ENCODE peak calls at places on chromosomes 3 and 15, in nine cellular contexts. One of them, this sample, is unnamed.

GRCh38 chr15:86857701-86858100 is 778.0 kb downstream of the AGBL1 start:
- DNase-seq in stimulated activated CD8-positive, alpha-beta memory T cell treated with anti-CD3 and anti-CD28 coated beads, Interleukin-12 subunit alpha, Interleukin-12 subunit beta, amount 100 ng/mL, for 4 hours: no peak
- DNase-seq in HFF-Myc: no peak
- DNase-seq in CD8-positive, alpha-beta memory T cell: no peak
- DNase-seq in activated naive CD8-positive, alpha-beta T cell treated with anti-CD3 and anti-CD28 coated beads, Interleukin-2, amount 50 U/mL, for 24 hours: no peak
- DNase-seq in T follicular helper cell: no peak
- DNase-seq in HCEC 1CT: no peak
- DNase-seq in psoas muscle: no peak
- DNase-seq in RPMI7951: no peak
- DNase-seq in this sample: no peak

GRCh38 chr3:6644070-6644929 is 216.6 kb upstream of the GRM7 start:
- DNase-seq in psoas muscle: no peak
- DNase-seq in RPMI7951: no peak
- DNase-seq in activated naive CD8-positive, alpha-beta T cell treated with anti-CD3 and anti-CD28 coated beads, Interleukin-2, amount 50 U/mL, for 24 hours: no peak
- DNase-seq in HFF-Myc: no peak
- DNase-seq in T follicular helper cell: no peak
- DNase-seq in CD8-positive, alpha-beta memory T cell: no peak
- DNase-seq in HCEC 1CT: no peak
- DNase-seq in stimulated activated CD8-positive, alpha-beta memory T cell treated with anti-CD3 and anti-CD28 coated beads, Interleukin-12 subunit alpha, Interleukin-12 subunit beta, amount 100 ng/mL, for 4 hours: no peak
- DNase-seq in this sample: no peak

GRCh38 chr15:80798911-80799310 is 19.7 kb downstream of the CEMIP start:
- DNase-seq in CD8-positive, alpha-beta memory T cell: no peak
- DNase-seq in activated naive CD8-positive, alpha-beta T cell treated with anti-CD3 and anti-CD28 coated beads, Interleukin-2, amount 50 U/mL, for 24 hours: no peak
- DNase-seq in RPMI7951: no peak
- DNase-seq in T follicular helper cell: no peak
- DNase-seq in stimulated activated CD8-positive, alpha-beta memory T cell treated with anti-CD3 and anti-CD28 coated beads, Interleukin-12 subunit alpha, Interleukin-12 subunit beta, amount 100 ng/mL, for 4 hours: no peak
- DNase-seq in psoas muscle: no peak
- DNase-seq in HFF-Myc: no peak
- DNase-seq in HCEC 1CT: no peak
- DNase-seq in this sample: no peak

GRCh38 chr3:137612293-137612692 is 151.8 kb upstream of the SOX14 start:
- DNase-seq in HFF-Myc: no peak
- DNase-seq in RPMI7951: no peak
- DNase-seq in CD8-positive, alpha-beta memory T cell: no peak
- DNase-seq in activated naive CD8-positive, alpha-beta T cell treated with anti-CD3 and anti-CD28 coated beads, Interleukin-2, amount 50 U/mL, for 24 hours: no peak
- DNase-seq in T follicular helper cell: no peak
- DNase-seq in stimulated activated CD8-positive, alpha-beta memory T cell treated with anti-CD3 and anti-CD28 coated beads, Interleukin-12 subunit alpha, Interleukin-12 subunit beta, amount 100 ng/mL, for 4 hours: no peak
- DNase-seq in psoas muscle: no peak
- DNase-seq in HCEC 1CT: no peak
- DNase-seq in this sample: no peak

GRCh38 chr3:24601500-24601899 is 106.8 kb upstream of the THRB start:
- DNase-seq in HCEC 1CT: no peak
- DNase-seq in T follicular helper cell: no peak
- DNase-seq in stimulated activated CD8-positive, alpha-beta memory T cell treated with anti-CD3 and anti-CD28 coated beads, Interleukin-12 subunit alpha, Interleukin-12 subunit beta, amount 100 ng/mL, for 4 hours: no peak
- DNase-seq in activated naive CD8-positive, alpha-beta T cell treated with anti-CD3 and anti-CD28 coated beads, Interleukin-2, amount 50 U/mL, for 24 hours: no peak
- DNase-seq in RPMI7951: no peak
- DNase-seq in CD8-positive, alpha-beta memory T cell: no peak
- DNase-seq in HFF-Myc: no peak
- DNase-seq in psoas muscle: peak; percentile 16
- DNase-seq in this sample: no peak

GRCh38 chr3:148992027-148992634 is 791 bp downstream of the GYG1 start:
- DNase-seq in psoas muscle: peak; percentile 66
- DNase-seq in RPMI7951: peak; percentile 49
- DNase-seq in CD8-positive, alpha-beta memory T cell: no peak
- DNase-seq in T follicular helper cell: peak; percentile 6
- DNase-seq in activated naive CD8-positive, alpha-beta T cell treated with anti-CD3 and anti-CD28 coated beads, Interleukin-2, amount 50 U/mL, for 24 hours: peak; percentile 47
- DNase-seq in HCEC 1CT: peak; percentile 24
- DNase-seq in HFF-Myc: no peak
- DNase-seq in stimulated activated CD8-positive, alpha-beta memory T cell treated with anti-CD3 and anti-CD28 coated beads, Interleukin-12 subunit alpha, Interleukin-12 subunit beta, amount 100 ng/mL, for 4 hours: peak; percentile 9
- DNase-seq in this sample: no peak

GRCh38 chr15:63677778-63678177 is 80.6 kb downstream of the FBXL22 start:
- DNase-seq in activated naive CD8-positive, alpha-beta T cell treated with anti-CD3 and anti-CD28 coated beads, Interleukin-2, amount 50 U/mL, for 24 hours: no peak
- DNase-seq in RPMI7951: no peak
- DNase-seq in stimulated activated CD8-positive, alpha-beta memory T cell treated with anti-CD3 and anti-CD28 coated beads, Interleukin-12 subunit alpha, Interleukin-12 subunit beta, amount 100 ng/mL, for 4 hours: no peak
- DNase-seq in psoas muscle: no peak
- DNase-seq in CD8-positive, alpha-beta memory T cell: no peak
- DNase-seq in HCEC 1CT: no peak
- DNase-seq in HFF-Myc: no peak
- DNase-seq in T follicular helper cell: no peak
- DNase-seq in this sample: peak; percentile 90

GRCh38 chr15:67091966-67092677 is 26.7 kb downstream of the SMAD3 start:
- DNase-seq in T follicular helper cell: no peak
- DNase-seq in RPMI7951: no peak
- DNase-seq in stimulated activated CD8-positive, alpha-beta memory T cell treated with anti-CD3 and anti-CD28 coated beads, Interleukin-12 subunit alpha, Interleukin-12 subunit beta, amount 100 ng/mL, for 4 hours: no peak
- DNase-seq in activated naive CD8-positive, alpha-beta T cell treated with anti-CD3 and anti-CD28 coated beads, Interleukin-2, amount 50 U/mL, for 24 hours: no peak
- DNase-seq in HFF-Myc: no peak
- DNase-seq in HCEC 1CT: no peak
- DNase-seq in psoas muscle: no peak
- DNase-seq in CD8-positive, alpha-beta memory T cell: no peak
- DNase-seq in this sample: no peak

GRCh38 chr15:68208641-68209240 is 3.6 kb upstream of the CALML4 start:
- DNase-seq in T follicular helper cell: no peak
- DNase-seq in HFF-Myc: no peak
- DNase-seq in HCEC 1CT: no peak
- DNase-seq in psoas muscle: no peak
- DNase-seq in activated naive CD8-positive, alpha-beta T cell treated with anti-CD3 and anti-CD28 coated beads, Interleukin-2, amount 50 U/mL, for 24 hours: no peak
- DNase-seq in stimulated activated CD8-positive, alpha-beta memory T cell treated with anti-CD3 and anti-CD28 coated beads, Interleukin-12 subunit alpha, Interleukin-12 subunit beta, amount 100 ng/mL, for 4 hours: no peak
- DNase-seq in CD8-positive, alpha-beta memory T cell: no peak
- DNase-seq in RPMI7951: no peak
- DNase-seq in this sample: no peak

GRCh38 chr3:134485620-134486576 is at the start of the genes ANAPC13 and CEP63:
- DNase-seq in activated naive CD8-positive, alpha-beta T cell treated with anti-CD3 and anti-CD28 coated beads, Interleukin-2, amount 50 U/mL, for 24 hours: peak; percentile 89
- DNase-seq in T follicular helper cell: peak; percentile 90
- DNase-seq in HCEC 1CT: peak; percentile 98
- DNase-seq in HFF-Myc: peak; percentile 98
- DNase-seq in CD8-positive, alpha-beta memory T cell: peak; percentile 87
- DNase-seq in psoas muscle: peak; percentile 94
- DNase-seq in RPMI7951: peak; percentile 99
- DNase-seq in stimulated activated CD8-positive, alpha-beta memory T cell treated with anti-CD3 and anti-CD28 coated beads, Interleukin-12 subunit alpha, Interleukin-12 subunit beta, amount 100 ng/mL, for 4 hours: peak; percentile 86
- DNase-seq in this sample: peak; percentile 95

GRCh38 chr3:144096016-144096415 is 124.4 kb downstream of the DIPK2A start:
- DNase-seq in stimulated activated CD8-positive, alpha-beta memory T cell treated with anti-CD3 and anti-CD28 coated beads, Interleukin-12 subunit alpha, Interleukin-12 subunit beta, amount 100 ng/mL, for 4 hours: no peak
- DNase-seq in T follicular helper cell: no peak
- DNase-seq in HFF-Myc: no peak
- DNase-seq in RPMI7951: no peak
- DNase-seq in psoas muscle: no peak
- DNase-seq in activated naive CD8-positive, alpha-beta T cell treated with anti-CD3 and anti-CD28 coated beads, Interleukin-2, amount 50 U/mL, for 24 hours: no peak
- DNase-seq in CD8-positive, alpha-beta memory T cell: no peak
- DNase-seq in HCEC 1CT: no peak
- DNase-seq in this sample: no peak

GRCh38 chr3:89113887-89114840 is 6.7 kb downstream of the EPHA3 start:
- DNase-seq in activated naive CD8-positive, alpha-beta T cell treated with anti-CD3 and anti-CD28 coated beads, Interleukin-2, amount 50 U/mL, for 24 hours: peak; percentile 30
- DNase-seq in RPMI7951: peak; percentile 7
- DNase-seq in stimulated activated CD8-positive, alpha-beta memory T cell treated with anti-CD3 and anti-CD28 coated beads, Interleukin-12 subunit alpha, Interleukin-12 subunit beta, amount 100 ng/mL, for 4 hours: no peak
- DNase-seq in T follicular helper cell: no peak
- DNase-seq in CD8-positive, alpha-beta memory T cell: no peak
- DNase-seq in psoas muscle: peak; percentile 32
- DNase-seq in HFF-Myc: peak; percentile 7
- DNase-seq in HCEC 1CT: peak; percentile 72
- DNase-seq in this sample: peak; percentile 60

GRCh38 chr3:133268772-133269171 is 131.1 kb upstream of the BFSP2 start:
- DNase-seq in HCEC 1CT: no peak
- DNase-seq in psoas muscle: no peak
- DNase-seq in T follicular helper cell: no peak
- DNase-seq in activated naive CD8-positive, alpha-beta T cell treated with anti-CD3 and anti-CD28 coated beads, Interleukin-2, amount 50 U/mL, for 24 hours: no peak
- DNase-seq in RPMI7951: no peak
- DNase-seq in HFF-Myc: no peak
- DNase-seq in stimulated activated CD8-positive, alpha-beta memory T cell treated with anti-CD3 and anti-CD28 coated beads, Interleukin-12 subunit alpha, Interleukin-12 subunit beta, amount 100 ng/mL, for 4 hours: no peak
- DNase-seq in CD8-positive, alpha-beta memory T cell: no peak
- DNase-seq in this sample: no peak

GRCh38 chr3:172257638-172258400 is 190.4 kb downstream of the GHSR start:
- DNase-seq in T follicular helper cell: no peak
- DNase-seq in activated naive CD8-positive, alpha-beta T cell treated with anti-CD3 and anti-CD28 coated beads, Interleukin-2, amount 50 U/mL, for 24 hours: no peak
- DNase-seq in RPMI7951: no peak
- DNase-seq in HFF-Myc: no peak
- DNase-seq in CD8-positive, alpha-beta memory T cell: no peak
- DNase-seq in stimulated activated CD8-positive, alpha-beta memory T cell treated with anti-CD3 and anti-CD28 coated beads, Interleukin-12 subunit alpha, Interleukin-12 subunit beta, amount 100 ng/mL, for 4 hours: no peak
- DNase-seq in psoas muscle: no peak
- DNase-seq in HCEC 1CT: no peak
- DNase-seq in this sample: no peak

GRCh38 chr15:98076021-98076816 is 115.7 kb downstream of the ARRDC4 start:
- DNase-seq in HCEC 1CT: no peak
- DNase-seq in psoas muscle: peak; percentile 31
- DNase-seq in HFF-Myc: no peak
- DNase-seq in T follicular helper cell: no peak
- DNase-seq in stimulated activated CD8-positive, alpha-beta memory T cell treated with anti-CD3 and anti-CD28 coated beads, Interleukin-12 subunit alpha, Interleukin-12 subunit beta, amount 100 ng/mL, for 4 hours: no peak
- DNase-seq in activated naive CD8-positive, alpha-beta T cell treated with anti-CD3 and anti-CD28 coated beads, Interleukin-2, amount 50 U/mL, for 24 hours: no peak
- DNase-seq in RPMI7951: peak; percentile 30
- DNase-seq in CD8-positive, alpha-beta memory T cell: no peak
- DNase-seq in this sample: peak; percentile 74

GRCh38 chr3:72767927-72768880 is 80.0 kb downstream of the SHQ1 start:
- DNase-seq in T follicular helper cell: no peak
- DNase-seq in HCEC 1CT: no peak
- DNase-seq in CD8-positive, alpha-beta memory T cell: no peak
- DNase-seq in HFF-Myc: no peak
- DNase-seq in RPMI7951: no peak
- DNase-seq in psoas muscle: no peak
- DNase-seq in activated naive CD8-positive, alpha-beta T cell treated with anti-CD3 and anti-CD28 coated beads, Interleukin-2, amount 50 U/mL, for 24 hours: no peak
- DNase-seq in stimulated activated CD8-positive, alpha-beta memory T cell treated with anti-CD3 and anti-CD28 coated beads, Interleukin-12 subunit alpha, Interleukin-12 subunit beta, amount 100 ng/mL, for 4 hours: no peak
- DNase-seq in this sample: no peak

GRCh38 chr3:32414527-32415202 is 23.0 kb downstream of the CMTM7 start:
- DNase-seq in CD8-positive, alpha-beta memory T cell: no peak
- DNase-seq in HCEC 1CT: peak; percentile 20
- DNase-seq in stimulated activated CD8-positive, alpha-beta memory T cell treated with anti-CD3 and anti-CD28 coated beads, Interleukin-12 subunit alpha, Interleukin-12 subunit beta, amount 100 ng/mL, for 4 hours: no peak
- DNase-seq in psoas muscle: no peak
- DNase-seq in RPMI7951: peak; percentile 46
- DNase-seq in HFF-Myc: no peak
- DNase-seq in T follicular helper cell: peak; percentile 37
- DNase-seq in activated naive CD8-positive, alpha-beta T cell treated with anti-CD3 and anti-CD28 coated beads, Interleukin-2, amount 50 U/mL, for 24 hours: no peak
- DNase-seq in this sample: no peak

GRCh38 chr3:118811333-118811732 is 223.3 kb downstream of the IGSF11 start:
- DNase-seq in T follicular helper cell: no peak
- DNase-seq in RPMI7951: no peak
- DNase-seq in HCEC 1CT: no peak
- DNase-seq in psoas muscle: no peak
- DNase-seq in stimulated activated CD8-positive, alpha-beta memory T cell treated with anti-CD3 and anti-CD28 coated beads, Interleukin-12 subunit alpha, Interleukin-12 subunit beta, amount 100 ng/mL, for 4 hours: no peak
- DNase-seq in CD8-positive, alpha-beta memory T cell: no peak
- DNase-seq in HFF-Myc: no peak
- DNase-seq in activated naive CD8-positive, alpha-beta T cell treated with anti-CD3 and anti-CD28 coated beads, Interleukin-2, amount 50 U/mL, for 24 hours: no peak
- DNase-seq in this sample: no peak

GRCh38 chr15:40108855-40109735 is at the start of gene BMF:
- DNase-seq in CD8-positive, alpha-beta memory T cell: peak; percentile 95
- DNase-seq in RPMI7951: peak; percentile 99
- DNase-seq in T follicular helper cell: peak; percentile 92
- DNase-seq in psoas muscle: peak; percentile 100
- DNase-seq in stimulated activated CD8-positive, alpha-beta memory T cell treated with anti-CD3 and anti-CD28 coated beads, Interleukin-12 subunit alpha, Interleukin-12 subunit beta, amount 100 ng/mL, for 4 hours: peak; percentile 90
- DNase-seq in HFF-Myc: peak; percentile 96
- DNase-seq in activated naive CD8-positive, alpha-beta T cell treated with anti-CD3 and anti-CD28 coated beads, Interleukin-2, amount 50 U/mL, for 24 hours: peak; percentile 99
- DNase-seq in HCEC 1CT: peak; percentile 98
- DNase-seq in this sample: peak; percentile 99

GRCh38 chr3:122975163-122975923 is 52.2 kb downstream of the SEMA5B start:
- DNase-seq in HCEC 1CT: peak; percentile 8
- DNase-seq in T follicular helper cell: no peak
- DNase-seq in stimulated activated CD8-positive, alpha-beta memory T cell treated with anti-CD3 and anti-CD28 coated beads, Interleukin-12 subunit alpha, Interleukin-12 subunit beta, amount 100 ng/mL, for 4 hours: no peak
- DNase-seq in RPMI7951: peak; percentile 93
- DNase-seq in CD8-positive, alpha-beta memory T cell: no peak
- DNase-seq in HFF-Myc: no peak
- DNase-seq in activated naive CD8-positive, alpha-beta T cell treated with anti-CD3 and anti-CD28 coated beads, Interleukin-2, amount 50 U/mL, for 24 hours: peak; percentile 12
- DNase-seq in psoas muscle: no peak
- DNase-seq in this sample: no peak

GRCh38 chr15:73910904-73911303 is 15.4 kb upstream of the LOXL1 start:
- DNase-seq in activated naive CD8-positive, alpha-beta T cell treated with anti-CD3 and anti-CD28 coated beads, Interleukin-2, amount 50 U/mL, for 24 hours: no peak
- DNase-seq in HFF-Myc: no peak
- DNase-seq in RPMI7951: no peak
- DNase-seq in HCEC 1CT: no peak
- DNase-seq in stimulated activated CD8-positive, alpha-beta memory T cell treated with anti-CD3 and anti-CD28 coated beads, Interleukin-12 subunit alpha, Interleukin-12 subunit beta, amount 100 ng/mL, for 4 hours: no peak
- DNase-seq in T follicular helper cell: no peak
- DNase-seq in psoas muscle: no peak
- DNase-seq in CD8-positive, alpha-beta memory T cell: no peak
- DNase-seq in this sample: no peak

GRCh38 chr15:43769584-43770228 is 7.1 kb downstream of the ELL3 start:
- DNase-seq in activated naive CD8-positive, alpha-beta T cell treated with anti-CD3 and anti-CD28 coated beads, Interleukin-2, amount 50 U/mL, for 24 hours: peak; percentile 70
- DNase-seq in CD8-positive, alpha-beta memory T cell: peak; percentile 41
- DNase-seq in T follicular helper cell: no peak
- DNase-seq in psoas muscle: peak; percentile 44
- DNase-seq in HCEC 1CT: peak; percentile 65
- DNase-seq in RPMI7951: peak; percentile 59
- DNase-seq in HFF-Myc: peak; percentile 35
- DNase-seq in stimulated activated CD8-positive, alpha-beta memory T cell treated with anti-CD3 and anti-CD28 coated beads, Interleukin-12 subunit alpha, Interleukin-12 subunit beta, amount 100 ng/mL, for 4 hours: peak; percentile 18
- DNase-seq in this sample: peak; percentile 47

GRCh38 chr3:124634210-124635168 is 95.8 kb upstream of the UMPS start:
- DNase-seq in CD8-positive, alpha-beta memory T cell: no peak
- DNase-seq in HFF-Myc: no peak
- DNase-seq in psoas muscle: no peak
- DNase-seq in activated naive CD8-positive, alpha-beta T cell treated with anti-CD3 and anti-CD28 coated beads, Interleukin-2, amount 50 U/mL, for 24 hours: no peak
- DNase-seq in T follicular helper cell: no peak
- DNase-seq in HCEC 1CT: no peak
- DNase-seq in RPMI7951: no peak
- DNase-seq in stimulated activated CD8-positive, alpha-beta memory T cell treated with anti-CD3 and anti-CD28 coated beads, Interleukin-12 subunit alpha, Interleukin-12 subunit beta, amount 100 ng/mL, for 4 hours: no peak
- DNase-seq in this sample: no peak

GRCh38 chr3:23920151-23920655 is 3.3 kb downstream of the RPL15 start:
- DNase-seq in HFF-Myc: no peak
- DNase-seq in RPMI7951: no peak
- DNase-seq in psoas muscle: no peak
- DNase-seq in HCEC 1CT: no peak
- DNase-seq in stimulated activated CD8-positive, alpha-beta memory T cell treated with anti-CD3 and anti-CD28 coated beads, Interleukin-12 subunit alpha, Interleukin-12 subunit beta, amount 100 ng/mL, for 4 hours: no peak
- DNase-seq in activated naive CD8-positive, alpha-beta T cell treated with anti-CD3 and anti-CD28 coated beads, Interleukin-2, amount 50 U/mL, for 24 hours: no peak
- DNase-seq in CD8-positive, alpha-beta memory T cell: no peak
- DNase-seq in T follicular helper cell: no peak
- DNase-seq in this sample: no peak

GRCh38 chr3:8739757-8740508 is 6.3 kb downstream of the CAV3 start:
- DNase-seq in HCEC 1CT: peak; percentile 76
- DNase-seq in RPMI7951: peak; percentile 95
- DNase-seq in T follicular helper cell: no peak
- DNase-seq in CD8-positive, alpha-beta memory T cell: no peak
- DNase-seq in activated naive CD8-positive, alpha-beta T cell treated with anti-CD3 and anti-CD28 coated beads, Interleukin-2, amount 50 U/mL, for 24 hours: no peak
- DNase-seq in stimulated activated CD8-positive, alpha-beta memory T cell treated with anti-CD3 and anti-CD28 coated beads, Interleukin-12 subunit alpha, Interleukin-12 subunit beta, amount 100 ng/mL, for 4 hours: no peak
- DNase-seq in HFF-Myc: peak; percentile 67
- DNase-seq in psoas muscle: no peak
- DNase-seq in this sample: no peak

GRCh38 chr3:64932666-64933342 is 245.0 kb upstream of the ADAMTS9 start:
- DNase-seq in RPMI7951: no peak
- DNase-seq in HCEC 1CT: no peak
- DNase-seq in HFF-Myc: no peak
- DNase-seq in CD8-positive, alpha-beta memory T cell: no peak
- DNase-seq in activated naive CD8-positive, alpha-beta T cell treated with anti-CD3 and anti-CD28 coated beads, Interleukin-2, amount 50 U/mL, for 24 hours: no peak
- DNase-seq in T follicular helper cell: no peak
- DNase-seq in stimulated activated CD8-positive, alpha-beta memory T cell treated with anti-CD3 and anti-CD28 coated beads, Interleukin-12 subunit alpha, Interleukin-12 subunit beta, amount 100 ng/mL, for 4 hours: no peak
- DNase-seq in psoas muscle: no peak
- DNase-seq in this sample: no peak

GRCh38 chr3:38086496-38086895 is 47.5 kb downstream of the DLEC1 start:
- DNase-seq in HFF-Myc: no peak
- DNase-seq in HCEC 1CT: no peak
- DNase-seq in stimulated activated CD8-positive, alpha-beta memory T cell treated with anti-CD3 and anti-CD28 coated beads, Interleukin-12 subunit alpha, Interleukin-12 subunit beta, amount 100 ng/mL, for 4 hours: no peak
- DNase-seq in RPMI7951: no peak
- DNase-seq in T follicular helper cell: no peak
- DNase-seq in activated naive CD8-positive, alpha-beta T cell treated with anti-CD3 and anti-CD28 coated beads, Interleukin-2, amount 50 U/mL, for 24 hours: no peak
- DNase-seq in CD8-positive, alpha-beta memory T cell: no peak
- DNase-seq in psoas muscle: no peak
- DNase-seq in this sample: no peak

GRCh38 chr3:77530870-77531269 is 491.0 kb downstream of the ROBO2 start:
- DNase-seq in HFF-Myc: peak; percentile 69
- DNase-seq in HCEC 1CT: peak; percentile 31
- DNase-seq in T follicular helper cell: no peak
- DNase-seq in stimulated activated CD8-positive, alpha-beta memory T cell treated with anti-CD3 and anti-CD28 coated beads, Interleukin-12 subunit alpha, Interleukin-12 subunit beta, amount 100 ng/mL, for 4 hours: no peak
- DNase-seq in RPMI7951: no peak
- DNase-seq in CD8-positive, alpha-beta memory T cell: no peak
- DNase-seq in activated naive CD8-positive, alpha-beta T cell treated with anti-CD3 and anti-CD28 coated beads, Interleukin-2, amount 50 U/mL, for 24 hours: no peak
- DNase-seq in psoas muscle: no peak
- DNase-seq in this sample: no peak

GRCh38 chr15:46411900-46412299 is 777.1 kb downstream of the SQOR start:
- DNase-seq in HCEC 1CT: no peak
- DNase-seq in stimulated activated CD8-positive, alpha-beta memory T cell treated with anti-CD3 and anti-CD28 coated beads, Interleukin-12 subunit alpha, Interleukin-12 subunit beta, amount 100 ng/mL, for 4 hours: no peak
- DNase-seq in T follicular helper cell: no peak
- DNase-seq in CD8-positive, alpha-beta memory T cell: no peak
- DNase-seq in activated naive CD8-positive, alpha-beta T cell treated with anti-CD3 and anti-CD28 coated beads, Interleukin-2, amount 50 U/mL, for 24 hours: no peak
- DNase-seq in RPMI7951: no peak
- DNase-seq in HFF-Myc: no peak
- DNase-seq in psoas muscle: no peak
- DNase-seq in this sample: no peak

GRCh38 chr3:36362973-36363372 is 17.3 kb upstream of the STAC start:
- DNase-seq in activated naive CD8-positive, alpha-beta T cell treated with anti-CD3 and anti-CD28 coated beads, Interleukin-2, amount 50 U/mL, for 24 hours: no peak
- DNase-seq in HFF-Myc: peak; percentile 50
- DNase-seq in T follicular helper cell: no peak
- DNase-seq in RPMI7951: peak; percentile 79
- DNase-seq in stimulated activated CD8-positive, alpha-beta memory T cell treated with anti-CD3 and anti-CD28 coated beads, Interleukin-12 subunit alpha, Interleukin-12 subunit beta, amount 100 ng/mL, for 4 hours: no peak
- DNase-seq in HCEC 1CT: peak; percentile 26
- DNase-seq in psoas muscle: no peak
- DNase-seq in CD8-positive, alpha-beta memory T cell: no peak
- DNase-seq in this sample: no peak

GRCh38 chr3:39190281-39191025 is 1.9 kb downstream of the XIRP1 start:
- DNase-seq in T follicular helper cell: no peak
- DNase-seq in HCEC 1CT: no peak
- DNase-seq in CD8-positive, alpha-beta memory T cell: no peak
- DNase-seq in stimulated activated CD8-positive, alpha-beta memory T cell treated with anti-CD3 and anti-CD28 coated beads, Interleukin-12 subunit alpha, Interleukin-12 subunit beta, amount 100 ng/mL, for 4 hours: no peak
- DNase-seq in RPMI7951: no peak
- DNase-seq in activated naive CD8-positive, alpha-beta T cell treated with anti-CD3 and anti-CD28 coated beads, Interleukin-2, amount 50 U/mL, for 24 hours: no peak
- DNase-seq in psoas muscle: no peak
- DNase-seq in HFF-Myc: no peak
- DNase-seq in this sample: no peak